ENCODE peak calls at places on chromosomes 6 and 20, in four cellular contexts. U, G, R and P are unnamed samples. For H3K4me1, the result is how much of the 10 kb centered on the place peaks cover.

GRCh38 chr6:149754573-149754972 is 5.0 kb downstream of the PCMT1 start:
- DNase-seq in U (no peak), G (no peak), R (no peak), P (no peak)

GRCh38 chr20:62652051-62652893 is 10.0 kb downstream of the SLCO4A1 start:
- DNase-seq in U (peak), R (peak), G (peak), P (peak)

GRCh38 chr6:43442935-43443334 is 12.4 kb downstream of the DLK2 start:
- DNase-seq in R (no peak), U (no peak), G (no peak), P (no peak)

GRCh38 chr20:40892642-40893041 is 136.0 kb upstream of the TOP1 start:
- DNase-seq in R (no peak), G (no peak), U (no peak), P (no peak)

GRCh38 chr6:24469829-24470228 is 19.5 kb downstream of the GPLD1 start:
- DNase-seq in R (no peak), G (no peak), U (no peak), P (no peak)

GRCh38 chr6:66866801-66867200 is 1159.8 kb upstream of the EYS start:
- DNase-seq in U (no peak), R (no peak), G (no peak), P (no peak)

GRCh38 chr6:142545147-142545546 is 243.3 kb downstream of the ADGRG6 start:
- DNase-seq in U (no peak), R (no peak), G (no peak), P (no peak)

GRCh38 chr6:95866732-95867131 is 149.0 kb upstream of the FUT9 start:
- DNase-seq in R (no peak), U (no peak), G (no peak), P (no peak)

GRCh38 chr6:52377538-52378221 is 15.7 kb downstream of the PAQR8 start:
- DNase-seq in R (no peak), G (no peak), U (no peak), P (no peak)

GRCh38 chr6:118353564-118353963 is 194.5 kb upstream of the PLN start:
- DNase-seq in R (no peak), U (no peak), G (no peak), P (no peak)

GRCh38 chr6:66355471-66355870 is 648.4 kb upstream of the EYS start:
- DNase-seq in R (no peak), U (no peak), G (no peak), P (no peak)

GRCh38 chr6:130794010-130794675 is 33.1 kb upstream of the SMLR1 start:
- DNase-seq in U (no peak), R (no peak), G (no peak), P (no peak)

GRCh38 chr20:24480523-24480922 is 11.1 kb downstream of the SYNDIG1 start:
- DNase-seq in R (no peak), U (no peak), G (no peak), P (no peak)

GRCh38 chr6:56992703-56993102 is 37.8 kb downstream of the BEND6 start:
- DNase-seq in R (no peak), U (no peak), G (no peak), P (no peak)

GRCh38 chr6:32047855-32048766 is 9.9 kb downstream of the CYP21A2 start:
- DNase-seq in R (peak), U (peak), G (no peak), P (no peak)

GRCh38 chr6:7033202-7033601 is 74.6 kb upstream of the RREB1 start:
- DNase-seq in U (no peak), G (no peak), R (no peak), P (no peak)

GRCh38 chr6:83868639-83869038 is 9.2 kb downstream of the CYB5R4 start:
- DNase-seq in R (no peak), U (no peak), G (no peak), P (peak)

GRCh38 chr6:168196385-168196860 is 117.4 kb upstream of the FRMD1 start:
- DNase-seq in G (no peak), U (peak), R (no peak), P (no peak)

GRCh38 chr6:36979343-36979742 is 6.7 kb downstream of the MTCH1 start:
- DNase-seq in G (no peak), R (no peak), U (no peak), P (no peak)

GRCh38 chr6:163113358-163113962 is 301.1 kb upstream of the QKI start:
- DNase-seq in G (no peak), R (no peak), U (no peak), P (no peak)

GRCh38 chr6:26491604-26492003 is 8.5 kb upstream of the BTN1A1 start:
- DNase-seq in U (no peak), R (no peak), G (no peak), P (no peak)

GRCh38 chr6:21522773-21523490 is 70.6 kb upstream of the SOX4 start:
- DNase-seq in G (no peak), U (no peak), R (no peak), P (no peak)

GRCh38 chr6:75612921-75613534 is 11.3 kb downstream of the SENP6 start:
- DNase-seq in R (no peak), U (no peak), G (no peak), P (no peak)

GRCh38 chr20:3923818-3924217 is 34.6 kb downstream of the PANK2 start:
- DNase-seq in G (no peak), U (peak), R (no peak), P (no peak)

GRCh38 chr6:5181494-5182287 is 79.1 kb downstream of the LYRM4 start:
- DNase-seq in R (no peak), G (no peak), U (no peak), P (no peak)

GRCh38 chr6:17054647-17055046 is 47.2 kb upstream of the STMND1 start:
- DNase-seq in R (no peak), U (no peak), G (no peak), P (peak)

GRCh38 chr6:151493495-151494234 is at the start of gene CCDC170:
- DNase-seq in R (peak), U (peak), G (no peak), P (no peak)

GRCh38 chr20:44743080-44743701 is 2.5 kb upstream of the KCNK15 start:
- DNase-seq in U (no peak), R (no peak), G (no peak), P (no peak)
- H3K27ac ChIP-seq in U (no peak), R (no peak), G (peak), P (no peak)

GRCh38 chr6:114344971-114345274 is 2.1 kb upstream of the HS3ST5 start:
- DNase-seq in G (no peak), U (no peak), R (no peak), P (no peak)

GRCh38 chr6:114344216-114344970 is 1.6 kb upstream of the HS3ST5 start:
- DNase-seq in U (no peak), G (no peak), R (no peak), P (no peak)

GRCh38 chr6:114342086-114342825 is 567 bp downstream of the HS3ST5 start:
- DNase-seq in U (peak), G (no peak), R (peak), P (no peak)

GRCh38 chr6:114343782-114344144 is 940 bp upstream of the HS3ST5 start:
- DNase-seq in R (no peak), U (no peak), G (no peak), P (no peak)

GRCh38 chr6:114342826-114343781 is at the start of gene HS3ST5:
- DNase-seq in G (no peak), R (peak), U (peak), P (no peak)
- TF ChIP-seq CTCF in G (no peak), R (no peak), U (peak), P (peak)

DNA sequence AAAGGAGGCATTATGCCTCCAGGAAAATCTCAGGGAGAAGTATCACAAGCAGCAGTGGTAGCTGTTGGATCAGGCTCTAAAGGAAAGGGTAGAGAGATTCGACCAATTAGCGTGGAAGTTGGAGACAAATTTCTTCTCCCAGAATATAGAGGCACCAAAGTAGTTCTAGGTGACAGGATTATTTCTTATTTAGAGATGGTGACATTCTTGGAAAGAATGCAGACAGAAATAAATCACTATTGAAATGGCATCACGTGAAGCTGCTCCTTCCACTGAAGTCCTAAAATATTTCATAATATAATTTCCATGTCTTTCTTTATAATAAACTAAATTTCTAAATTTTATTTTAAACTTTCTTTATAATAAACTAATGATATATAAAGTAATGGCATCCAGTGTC is 117.5 kb downstream of the TCP11 start:
- DNase-seq in R (no peak), U (no peak), G (no peak), P (no peak)
- H3K4me1 ChIP-seq in R (half or more), U (half or more), G (under half), P (under half)

DNA sequence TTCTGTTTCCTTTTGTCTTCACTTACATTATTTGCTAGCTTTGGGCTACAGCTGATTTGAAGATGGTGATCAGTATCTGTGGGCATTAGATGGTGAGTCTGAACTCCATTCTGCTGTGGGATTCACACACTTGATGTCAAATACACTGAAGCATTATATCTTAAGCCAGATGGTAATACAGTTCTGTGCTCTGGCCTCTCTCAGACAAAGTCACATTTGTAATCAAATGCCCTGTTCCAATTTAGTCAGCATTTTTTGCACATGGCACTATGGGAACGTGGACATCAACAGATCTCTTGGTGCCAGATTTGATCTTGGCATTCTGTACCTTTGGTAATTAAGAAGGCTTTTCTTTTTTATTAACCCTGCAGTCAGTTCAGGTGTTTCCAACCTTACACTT is 56.0 kb downstream of the SASH1 start:
- DNase-seq in G (no peak), R (no peak), U (no peak), P (no peak)
- H3K27ac ChIP-seq in G (no peak), R (peak), U (no peak), P (no peak)

DNA sequence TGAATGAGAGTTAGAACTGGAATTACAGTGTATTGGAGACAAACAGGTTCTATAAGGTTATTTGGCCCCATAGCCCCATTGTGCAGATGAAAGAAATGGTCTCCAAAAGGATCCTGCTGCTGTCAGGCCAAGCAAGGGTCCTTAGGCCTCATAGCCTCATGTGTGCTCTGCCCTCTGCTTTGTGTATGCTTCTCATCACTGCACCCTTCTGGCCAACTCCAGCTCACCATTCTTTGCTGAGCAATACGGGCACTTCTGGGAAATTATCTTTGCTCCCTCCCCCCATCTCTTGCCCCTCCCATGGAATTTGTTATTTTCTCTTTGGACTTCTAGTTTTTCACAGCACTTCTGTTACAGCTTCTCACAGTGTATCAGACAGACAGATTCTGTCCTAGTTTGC is 298.8 kb downstream of the FOXA2 start:
- DNase-seq in R (no peak), U (no peak), G (no peak), P (no peak)
- TF ChIP-seq CTCF in R (no peak), U (no peak), G (no peak), P (peak)

DNA sequence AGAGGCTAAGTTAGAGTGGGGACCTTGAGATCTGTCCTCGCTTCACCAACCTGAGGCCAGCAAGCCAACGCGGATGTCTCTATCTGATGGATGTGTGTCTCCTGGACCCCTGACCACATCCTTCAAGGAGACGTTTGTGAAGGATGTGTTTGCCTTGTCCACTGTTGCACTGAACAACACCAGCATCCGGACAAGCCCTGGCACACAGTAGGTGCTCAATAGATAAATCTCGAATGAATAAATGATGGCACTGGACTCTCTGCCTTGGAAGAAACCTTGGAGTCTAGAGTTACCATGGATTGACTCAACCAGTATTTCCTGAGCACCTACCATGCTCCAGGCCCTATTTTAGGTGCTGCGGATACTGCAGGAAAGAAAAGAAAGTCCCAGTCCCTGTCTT is 97.7 kb upstream of the PTPN1 start:
- DNase-seq in R (no peak), U (no peak), G (no peak), P (no peak)
- H3K4me1 ChIP-seq in R (under half), U (half or more), G (under half), P (under half)

DNA sequence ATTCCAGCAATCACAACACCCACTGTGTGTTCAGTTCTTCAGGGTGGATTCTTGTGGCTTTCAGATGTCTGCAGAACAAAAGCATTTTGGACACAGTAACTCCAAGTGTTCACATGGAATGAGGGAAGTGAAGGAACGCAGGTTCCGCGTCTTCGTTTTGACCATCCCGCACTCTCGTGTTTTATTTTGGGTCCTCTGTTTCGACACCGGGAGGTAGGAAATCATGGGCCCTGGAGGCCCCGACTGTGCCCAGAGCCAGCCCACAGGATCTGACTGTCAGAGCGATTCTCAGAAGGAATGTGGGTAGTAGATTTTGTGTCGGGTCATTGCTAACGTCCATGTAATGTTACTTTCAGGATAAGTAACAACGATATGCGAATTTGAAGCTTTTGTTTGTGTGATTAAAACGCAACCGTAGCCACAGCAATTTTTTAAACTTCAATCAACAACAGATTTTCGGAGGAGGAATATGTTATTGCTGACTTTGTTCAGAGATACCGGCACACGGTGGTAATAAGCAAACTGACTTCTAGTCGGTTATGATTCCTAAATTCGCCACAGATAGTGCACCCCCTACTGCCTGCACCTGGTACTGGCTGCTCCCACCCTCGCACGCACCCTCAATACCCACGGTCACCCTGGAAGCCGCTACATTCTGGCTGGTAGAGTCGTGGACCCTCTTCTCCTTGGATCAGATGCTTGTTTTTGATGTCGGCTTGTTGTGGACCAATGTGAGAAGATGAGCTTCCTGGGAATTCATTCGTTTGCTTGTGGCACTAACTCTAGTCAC is 10.5 kb downstream of the NPEPL1 start:
- DNase-seq in R (peak), U (no peak), G (no peak), P (no peak)
- H3K27ac ChIP-seq in R (no peak), U (no peak), G (no peak), P (no peak)

GRCh38 chr20:31740656-31741323 is 1.7 kb downstream of the TPX2 start:
- DNase-seq in U (no peak), G (no peak), R (no peak), P (no peak)

GRCh38 chr20:31740208-31740607 is 1.1 kb downstream of the TPX2 start:
- DNase-seq in U (no peak), R (no peak), G (no peak), P (peak)

GRCh38 chr20:31738729-31739549 is at the start of gene TPX2:
- DNase-seq in G (peak), U (peak), R (peak), P (peak)

GRCh38 chr20:31739550-31739863 is 417 bp downstream of the TPX2 start:
- DNase-seq in G (no peak), U (no peak), R (no peak), P (no peak)
- TF ChIP-seq CTCF in G (no peak), U (no peak), R (no peak), P (no peak)